ENCODE peak calls at places on chromosomes 1 and 21, in six cellular contexts. One of them, this sample, is unnamed.

GRCh38 chr21:36403713-36404112 is 18.5 kb downstream of the CHAF1B start:
- DNase-seq in ovary: no peak
- DNase-seq in PC-9: no peak
- DNase-seq in AG08395: no peak
- DNase-seq in NCI-H69: no peak
- DNase-seq in right atrium auricular region: no peak
- DNase-seq in this sample: no peak

GRCh38 chr1:151947140-151947539 is 37.8 kb upstream of the THEM4 start:
- DNase-seq in ovary: no peak
- DNase-seq in PC-9: peak; percentile 67
- DNase-seq in AG08395: no peak
- DNase-seq in NCI-H69: no peak
- DNase-seq in right atrium auricular region: no peak
- DNase-seq in this sample: no peak

GRCh38 chr21:31733521-31734149 is 1.7 kb upstream of the SCAF4 start:
- DNase-seq in ovary: no peak
- DNase-seq in PC-9: no peak
- DNase-seq in AG08395: no peak
- DNase-seq in NCI-H69: peak; percentile 40
- DNase-seq in right atrium auricular region: no peak
- DNase-seq in this sample: no peak

GRCh38 chr1:28246427-28246832 is 10.5 kb downstream of the ATP5IF1 start:
- DNase-seq in ovary: no peak
- DNase-seq in PC-9: peak; percentile 92
- DNase-seq in AG08395: no peak
- DNase-seq in NCI-H69: peak; percentile 45
- DNase-seq in right atrium auricular region: no peak
- DNase-seq in this sample: no peak

GRCh38 chr1:153354515-153355193 is 3.0 kb upstream of the S100A9 start:
- DNase-seq in ovary: no peak
- DNase-seq in PC-9: no peak
- DNase-seq in AG08395: no peak
- DNase-seq in NCI-H69: no peak
- DNase-seq in right atrium auricular region: no peak
- DNase-seq in this sample: peak; percentile 60

GRCh38 chr1:1260843-1261560 is 12.7 kb downstream of the UBE2J2 start:
- DNase-seq in ovary: no peak
- DNase-seq in PC-9: no peak
- DNase-seq in AG08395: no peak
- DNase-seq in NCI-H69: no peak
- DNase-seq in right atrium auricular region: no peak
- DNase-seq in this sample: no peak

GRCh38 chr1:46183119-46183842 is 7.0 kb upstream of the P3R3URF start:
- DNase-seq in ovary: no peak
- DNase-seq in PC-9: peak; percentile 99
- DNase-seq in AG08395: peak; percentile 95
- DNase-seq in NCI-H69: peak; percentile 95
- DNase-seq in right atrium auricular region: peak; percentile 74
- DNase-seq in this sample: peak; percentile 90

GRCh38 chr1:1040004-1040991 is 20.4 kb downstream of the AGRN start:
- DNase-seq in ovary: peak; percentile 61
- DNase-seq in PC-9: no peak
- DNase-seq in AG08395: peak; percentile 97
- DNase-seq in NCI-H69: peak; percentile 78
- DNase-seq in right atrium auricular region: peak; percentile 63
- DNase-seq in this sample: no peak

GRCh38 chr1:42456754-42457089 is 379 bp downstream of the PPCS start:
- DNase-seq in ovary: peak; percentile 35
- DNase-seq in PC-9: peak; percentile 55
- DNase-seq in AG08395: peak; percentile 55
- DNase-seq in NCI-H69: peak; percentile 75
- DNase-seq in right atrium auricular region: no peak
- DNase-seq in this sample: no peak

GRCh38 chr1:220810179-220810653 is 23.5 kb downstream of the MTARC1 start:
- DNase-seq in ovary: peak; percentile 64
- DNase-seq in PC-9: no peak
- DNase-seq in AG08395: peak; percentile 83
- DNase-seq in NCI-H69: peak; percentile 81
- DNase-seq in right atrium auricular region: peak; percentile 89
- DNase-seq in this sample: no peak

GRCh38 chr1:20719871-20720620 is 2.2 kb upstream of the KIF17 start:
- DNase-seq in ovary: no peak
- DNase-seq in PC-9: no peak
- DNase-seq in AG08395: no peak
- DNase-seq in NCI-H69: no peak
- DNase-seq in right atrium auricular region: no peak
- DNase-seq in this sample: no peak

GRCh38 chr1:247386217-247386616 is 29.8 kb upstream of the NLRP3 start:
- DNase-seq in ovary: no peak
- DNase-seq in PC-9: no peak
- DNase-seq in AG08395: no peak
- DNase-seq in NCI-H69: no peak
- DNase-seq in right atrium auricular region: no peak
- DNase-seq in this sample: no peak

This sample was measured in osteocyte.